ENCODE peak calls at places on chromosomes 6 and 20, in five cellular contexts. One of them, this sample, is unnamed. For H3K36me3, the result is how much of the 10 kb centered on the place peaks cover.

GRCh38 chr20:25336561-25337422 is 53.8 kb downstream of the ABHD12 start:
- DNase-seq in naive thymus-derived CD4-positive, alpha-beta T cell: no peak
- DNase-seq in effector memory CD4-positive, alpha-beta T cell: no peak
- DNase-seq in ascending aorta: no peak
- DNase-seq in PC-3: peak
- DNase-seq in this sample: no peak

GRCh38 chr6:13250703-13251102 is 77.6 kb downstream of the TBC1D7 start:
- DNase-seq in naive thymus-derived CD4-positive, alpha-beta T cell: no peak
- DNase-seq in effector memory CD4-positive, alpha-beta T cell: no peak
- DNase-seq in ascending aorta: no peak
- DNase-seq in PC-3: no peak
- DNase-seq in this sample: no peak

GRCh38 chr6:26105842-26106241 is 18.6 kb downstream of the HFE start:
- DNase-seq in naive thymus-derived CD4-positive, alpha-beta T cell: no peak
- DNase-seq in effector memory CD4-positive, alpha-beta T cell: no peak
- DNase-seq in ascending aorta: no peak
- DNase-seq in PC-3: peak
- DNase-seq in this sample: no peak

GRCh38 chr20:51206032-51206662 is 183.2 kb upstream of the KCNG1 start:
- DNase-seq in naive thymus-derived CD4-positive, alpha-beta T cell: no peak
- DNase-seq in effector memory CD4-positive, alpha-beta T cell: no peak
- DNase-seq in ascending aorta: no peak
- DNase-seq in PC-3: no peak
- DNase-seq in this sample: no peak

GRCh38 chr20:40470313-40471260 is 218.4 kb downstream of the MAFB start:
- DNase-seq in naive thymus-derived CD4-positive, alpha-beta T cell: no peak
- DNase-seq in effector memory CD4-positive, alpha-beta T cell: no peak
- DNase-seq in ascending aorta: no peak
- DNase-seq in PC-3: no peak
- DNase-seq in this sample: no peak

GRCh38 chr20:6714202-6714800 is 53.2 kb upstream of the BMP2 start:
- DNase-seq in naive thymus-derived CD4-positive, alpha-beta T cell: no peak
- DNase-seq in effector memory CD4-positive, alpha-beta T cell: no peak
- DNase-seq in ascending aorta: no peak
- DNase-seq in PC-3: peak
- DNase-seq in this sample: no peak

GRCh38 chr6:31402324-31403282 is 792 bp upstream of the MICA start:
- DNase-seq in naive thymus-derived CD4-positive, alpha-beta T cell: peak
- DNase-seq in effector memory CD4-positive, alpha-beta T cell: peak
- DNase-seq in ascending aorta: no peak
- DNase-seq in PC-3: peak
- DNase-seq in this sample: peak

GRCh38 chr20:48217191-48217590 is 431.9 kb upstream of the SULF2 start:
- DNase-seq in naive thymus-derived CD4-positive, alpha-beta T cell: no peak
- DNase-seq in effector memory CD4-positive, alpha-beta T cell: no peak
- DNase-seq in ascending aorta: no peak
- DNase-seq in PC-3: no peak
- DNase-seq in this sample: no peak

GRCh38 chr20:19098092-19098491 is 114.3 kb upstream of the SLC24A3 start:
- DNase-seq in naive thymus-derived CD4-positive, alpha-beta T cell: no peak
- DNase-seq in effector memory CD4-positive, alpha-beta T cell: no peak
- DNase-seq in ascending aorta: no peak
- DNase-seq in PC-3: no peak
- DNase-seq in this sample: no peak

GRCh38 chr6:42572523-42572922 is 8.7 kb downstream of the UBR2 start:
- DNase-seq in naive thymus-derived CD4-positive, alpha-beta T cell: peak
- DNase-seq in effector memory CD4-positive, alpha-beta T cell: no peak
- DNase-seq in ascending aorta: no peak
- DNase-seq in PC-3: no peak
- DNase-seq in this sample: no peak

GRCh38 chr20:41483553-41483930 is 116.9 kb upstream of the EMILIN3 start:
- DNase-seq in naive thymus-derived CD4-positive, alpha-beta T cell: no peak
- DNase-seq in effector memory CD4-positive, alpha-beta T cell: no peak
- DNase-seq in ascending aorta: no peak
- DNase-seq in PC-3: peak
- DNase-seq in this sample: no peak

GRCh38 chr20:12061471-12061870 is 143.8 kb downstream of the BTBD3 start:
- DNase-seq in naive thymus-derived CD4-positive, alpha-beta T cell: no peak
- DNase-seq in effector memory CD4-positive, alpha-beta T cell: no peak
- DNase-seq in ascending aorta: no peak
- DNase-seq in PC-3: no peak
- DNase-seq in this sample: no peak

GRCh38 chr6:66199146-66199545 is 492.1 kb upstream of the EYS start:
- DNase-seq in naive thymus-derived CD4-positive, alpha-beta T cell: no peak
- DNase-seq in effector memory CD4-positive, alpha-beta T cell: no peak
- DNase-seq in ascending aorta: no peak
- DNase-seq in PC-3: peak
- DNase-seq in this sample: no peak

GRCh38 chr20:8309638-8310037 is 177.6 kb downstream of the PLCB1 start:
- DNase-seq in naive thymus-derived CD4-positive, alpha-beta T cell: no peak
- DNase-seq in effector memory CD4-positive, alpha-beta T cell: no peak
- DNase-seq in ascending aorta: no peak
- DNase-seq in PC-3: no peak
- DNase-seq in this sample: no peak

GRCh38 chr6:36755435-36756348 is 58.1 kb downstream of the RAB44 start:
- DNase-seq in naive thymus-derived CD4-positive, alpha-beta T cell: peak
- DNase-seq in effector memory CD4-positive, alpha-beta T cell: peak
- DNase-seq in ascending aorta: no peak
- DNase-seq in PC-3: peak
- DNase-seq in this sample: peak

GRCh38 chr6:71387179-71387578 is 98.6 kb downstream of the OGFRL1 start:
- DNase-seq in naive thymus-derived CD4-positive, alpha-beta T cell: no peak
- DNase-seq in effector memory CD4-positive, alpha-beta T cell: no peak
- DNase-seq in ascending aorta: no peak
- DNase-seq in PC-3: no peak
- DNase-seq in this sample: no peak

GRCh38 chr6:37994238-37994637 is 174.7 kb downstream of the ZFAND3 start:
- DNase-seq in naive thymus-derived CD4-positive, alpha-beta T cell: no peak
- DNase-seq in effector memory CD4-positive, alpha-beta T cell: no peak
- DNase-seq in ascending aorta: no peak
- DNase-seq in PC-3: peak
- DNase-seq in this sample: no peak

GRCh38 chr6:63805808-63806572 is 170.4 kb downstream of the PHF3 start:
- DNase-seq in naive thymus-derived CD4-positive, alpha-beta T cell: no peak
- DNase-seq in effector memory CD4-positive, alpha-beta T cell: no peak
- DNase-seq in ascending aorta: no peak
- DNase-seq in PC-3: peak
- DNase-seq in this sample: no peak

GRCh38 chr20:54223751-54224150 is 15.9 kb downstream of the PFDN4 start:
- DNase-seq in naive thymus-derived CD4-positive, alpha-beta T cell: no peak
- DNase-seq in effector memory CD4-positive, alpha-beta T cell: no peak
- DNase-seq in ascending aorta: no peak
- DNase-seq in PC-3: no peak
- DNase-seq in this sample: no peak

GRCh38 chr6:169789146-169789943 is 37.9 kb downstream of the ERMARD start:
- DNase-seq in naive thymus-derived CD4-positive, alpha-beta T cell: no peak
- DNase-seq in effector memory CD4-positive, alpha-beta T cell: no peak
- DNase-seq in ascending aorta: no peak
- DNase-seq in PC-3: no peak
- DNase-seq in this sample: no peak

GRCh38 chr6:149890629-149891045 is 7.3 kb downstream of the RAET1E start:
- DNase-seq in naive thymus-derived CD4-positive, alpha-beta T cell: no peak
- DNase-seq in effector memory CD4-positive, alpha-beta T cell: no peak
- DNase-seq in ascending aorta: no peak
- DNase-seq in PC-3: no peak
- DNase-seq in this sample: no peak

GRCh38 chr6:33178755-33179475 is 13.4 kb downstream of the COL11A2 start:
- DNase-seq in naive thymus-derived CD4-positive, alpha-beta T cell: no peak
- DNase-seq in effector memory CD4-positive, alpha-beta T cell: no peak
- DNase-seq in ascending aorta: no peak
- DNase-seq in PC-3: no peak
- DNase-seq in this sample: no peak

GRCh38 chr6:87714093-87714809 is 12.2 kb upstream of the AKIRIN2 start:
- DNase-seq in naive thymus-derived CD4-positive, alpha-beta T cell: no peak
- DNase-seq in effector memory CD4-positive, alpha-beta T cell: no peak
- DNase-seq in ascending aorta: no peak
- DNase-seq in PC-3: peak
- DNase-seq in this sample: no peak

GRCh38 chr20:59789641-59790040 is 143.8 kb downstream of the SYCP2 start:
- DNase-seq in naive thymus-derived CD4-positive, alpha-beta T cell: no peak
- DNase-seq in effector memory CD4-positive, alpha-beta T cell: no peak
- DNase-seq in ascending aorta: no peak
- DNase-seq in PC-3: no peak
- DNase-seq in this sample: no peak

GRCh38 chr20:14687317-14687716 is 349.9 kb upstream of the FLRT3 start:
- DNase-seq in naive thymus-derived CD4-positive, alpha-beta T cell: no peak
- DNase-seq in effector memory CD4-positive, alpha-beta T cell: no peak
- DNase-seq in ascending aorta: no peak
- DNase-seq in PC-3: peak
- DNase-seq in this sample: no peak

GRCh38 chr6:105779113-105779512 is 307.0 kb upstream of the PRDM1 start:
- DNase-seq in naive thymus-derived CD4-positive, alpha-beta T cell: no peak
- DNase-seq in effector memory CD4-positive, alpha-beta T cell: no peak
- DNase-seq in ascending aorta: no peak
- DNase-seq in PC-3: no peak
- DNase-seq in this sample: no peak

DNA sequence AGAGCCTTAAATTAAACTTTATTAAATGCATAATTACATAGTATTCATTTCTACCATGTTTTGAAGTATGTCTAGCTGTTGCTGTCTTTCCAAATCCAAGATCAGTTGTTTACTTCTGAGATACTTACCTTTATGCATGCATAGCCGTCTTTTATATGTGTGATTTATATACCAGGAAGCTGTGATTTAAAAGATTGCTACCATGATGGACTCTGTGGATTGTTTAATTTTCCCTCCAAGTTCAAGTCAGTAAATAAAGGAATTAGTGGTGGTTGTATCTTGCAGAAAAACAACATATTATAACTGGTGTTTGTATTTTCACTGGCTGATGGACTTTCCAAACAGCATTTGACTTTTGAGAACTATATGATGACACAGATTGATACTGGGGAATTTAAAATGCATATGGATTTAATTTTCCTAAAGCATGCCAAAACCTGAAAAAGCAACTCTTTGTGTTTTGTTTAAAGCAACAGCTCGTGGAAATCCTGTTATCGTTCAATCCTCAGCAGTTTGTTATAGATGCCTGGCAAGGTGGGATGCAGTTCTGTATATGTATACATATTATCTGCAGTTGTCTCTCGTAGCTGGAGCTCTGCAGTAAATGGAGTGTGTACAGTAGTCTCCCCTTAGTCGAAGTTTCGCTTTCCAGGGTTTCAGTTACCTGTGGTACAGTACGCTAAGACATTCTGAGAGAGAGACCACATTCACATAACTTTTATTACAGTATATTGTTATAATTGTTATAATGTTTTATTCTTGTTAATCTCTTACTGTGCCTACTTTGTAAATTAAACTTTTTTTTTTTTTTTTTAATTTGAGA is 77.1 kb downstream of the CBFA2T2 start:
- DNase-seq in naive thymus-derived CD4-positive, alpha-beta T cell: no peak
- DNase-seq in effector memory CD4-positive, alpha-beta T cell: no peak
- DNase-seq in ascending aorta: no peak
- DNase-seq in PC-3: no peak
- DNase-seq in this sample: no peak
- H3K36me3 ChIP-seq in naive thymus-derived CD4-positive, alpha-beta T cell: under half
- H3K36me3 ChIP-seq in effector memory CD4-positive, alpha-beta T cell: under half
- H3K36me3 ChIP-seq in ascending aorta: under half
- H3K36me3 ChIP-seq in PC-3: under half
- H3K36me3 ChIP-seq in this sample: under half

GRCh38 chr6:7218586-7218985 is 94.4 kb downstream of the SSR1 start:
- DNase-seq in naive thymus-derived CD4-positive, alpha-beta T cell: no peak
- DNase-seq in effector memory CD4-positive, alpha-beta T cell: no peak
- DNase-seq in ascending aorta: no peak
- DNase-seq in PC-3: no peak
- DNase-seq in this sample: no peak
- H3K27ac ChIP-seq in naive thymus-derived CD4-positive, alpha-beta T cell: no peak
- H3K27ac ChIP-seq in effector memory CD4-positive, alpha-beta T cell: no peak
- H3K27ac ChIP-seq in ascending aorta: no peak
- H3K27ac ChIP-seq in PC-3: no peak
- H3K27ac ChIP-seq in this sample: no peak

GRCh38 chr6:138970856-138971425 is 17.1 kb downstream of the REPS1 start:
- DNase-seq in naive thymus-derived CD4-positive, alpha-beta T cell: no peak
- DNase-seq in effector memory CD4-positive, alpha-beta T cell: no peak
- DNase-seq in ascending aorta: no peak
- DNase-seq in PC-3: peak
- DNase-seq in this sample: no peak

GRCh38 chr6:138973481-138974140 is 14.4 kb downstream of the REPS1 start:
- DNase-seq in naive thymus-derived CD4-positive, alpha-beta T cell: no peak
- DNase-seq in effector memory CD4-positive, alpha-beta T cell: no peak
- DNase-seq in ascending aorta: no peak
- DNase-seq in PC-3: peak
- DNase-seq in this sample: no peak

GRCh38 chr6:138972226-138972665 is 15.8 kb downstream of the REPS1 start:
- DNase-seq in naive thymus-derived CD4-positive, alpha-beta T cell: no peak
- DNase-seq in effector memory CD4-positive, alpha-beta T cell: no peak
- DNase-seq in ascending aorta: no peak
- DNase-seq in PC-3: peak
- DNase-seq in this sample: no peak

GRCh38 chr6:138970159-138970558 is 17.9 kb downstream of the REPS1 start:
- DNase-seq in naive thymus-derived CD4-positive, alpha-beta T cell: no peak
- DNase-seq in effector memory CD4-positive, alpha-beta T cell: no peak
- DNase-seq in ascending aorta: no peak
- DNase-seq in PC-3: peak
- DNase-seq in this sample: no peak

GRCh38 chr6:138971601-138972000 is 16.5 kb downstream of the REPS1 start:
- DNase-seq in naive thymus-derived CD4-positive, alpha-beta T cell: no peak
- DNase-seq in effector memory CD4-positive, alpha-beta T cell: no peak
- DNase-seq in ascending aorta: no peak
- DNase-seq in PC-3: no peak
- DNase-seq in this sample: no peak
- H3K4me3 ChIP-seq in naive thymus-derived CD4-positive, alpha-beta T cell: no peak
- H3K4me3 ChIP-seq in effector memory CD4-positive, alpha-beta T cell: no peak
- H3K4me3 ChIP-seq in ascending aorta: no peak
- H3K4me3 ChIP-seq in PC-3: peak
- H3K4me3 ChIP-seq in this sample: no peak

GRCh38 chr6:90199900-90200299 is 96.7 kb downstream of the BACH2 start:
- DNase-seq in naive thymus-derived CD4-positive, alpha-beta T cell: no peak
- DNase-seq in effector memory CD4-positive, alpha-beta T cell: no peak
- DNase-seq in ascending aorta: no peak
- DNase-seq in PC-3: no peak
- DNase-seq in this sample: no peak

GRCh38 chr6:90204327-90204726 is 92.3 kb downstream of the BACH2 start:
- DNase-seq in naive thymus-derived CD4-positive, alpha-beta T cell: no peak
- DNase-seq in effector memory CD4-positive, alpha-beta T cell: no peak
- DNase-seq in ascending aorta: no peak
- DNase-seq in PC-3: peak
- DNase-seq in this sample: no peak

GRCh38 chr6:90202156-90202555 is 94.5 kb downstream of the BACH2 start:
- DNase-seq in naive thymus-derived CD4-positive, alpha-beta T cell: no peak
- DNase-seq in effector memory CD4-positive, alpha-beta T cell: no peak
- DNase-seq in ascending aorta: no peak
- DNase-seq in PC-3: no peak
- DNase-seq in this sample: no peak

GRCh38 chr6:90198758-90199425 is 97.8 kb downstream of the BACH2 start:
- DNase-seq in naive thymus-derived CD4-positive, alpha-beta T cell: no peak
- DNase-seq in effector memory CD4-positive, alpha-beta T cell: no peak
- DNase-seq in ascending aorta: no peak
- DNase-seq in PC-3: no peak
- DNase-seq in this sample: no peak

DNA sequence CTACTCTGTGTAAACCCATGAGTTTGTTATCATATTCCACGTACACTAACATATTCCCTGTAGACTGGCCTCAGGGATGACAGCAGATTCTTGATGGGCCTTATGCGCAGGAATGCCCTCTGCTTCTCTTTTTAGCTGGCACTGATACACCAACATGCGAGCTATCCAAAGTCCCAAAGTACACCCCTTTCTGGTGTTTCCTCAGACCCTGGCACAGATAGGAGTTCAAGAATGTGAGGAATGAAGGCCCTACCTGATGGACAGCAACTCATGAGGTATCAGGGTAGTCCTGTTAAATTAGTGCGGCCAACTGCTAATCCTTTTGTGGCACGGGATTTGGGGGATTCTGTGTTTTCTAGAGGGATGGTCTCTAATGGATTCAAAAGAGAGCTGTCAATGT is 93.0 kb downstream of the BACH2 start:
- DNase-seq in naive thymus-derived CD4-positive, alpha-beta T cell: no peak
- DNase-seq in effector memory CD4-positive, alpha-beta T cell: no peak
- DNase-seq in ascending aorta: no peak
- DNase-seq in PC-3: no peak
- DNase-seq in this sample: no peak
- H3K36me3 ChIP-seq in naive thymus-derived CD4-positive, alpha-beta T cell: under half
- H3K36me3 ChIP-seq in effector memory CD4-positive, alpha-beta T cell: under half
- H3K36me3 ChIP-seq in ascending aorta: under half
- H3K36me3 ChIP-seq in PC-3: under half
- H3K36me3 ChIP-seq in this sample: under half

This sample was measured in CD8-positive, alpha-beta memory T cell.